ENCODE peak calls at places on chromosomes 2 and 18, in seven cellular contexts. O is A673, L is fibroblast of lung, U is GM23248, X is GM12878, R is mammary epithelial cell, G is neural progenitor cell. E is an unnamed sample.

GRCh38 chr2:105114551-105114950 is 76.7 kb downstream of the MRPS9 start:
- DNase-seq in L (peak; percentile 67), R (peak; percentile 14), U (peak; percentile 74), O (peak; percentile 71), X (no peak), G (peak; percentile 74), E (peak; percentile 28)

GRCh38 chr2:27133195-27133875 is 1.1 kb downstream of the PREB start:
- DNase-seq in L (no peak), G (no peak), X (no peak), O (no peak), U (peak; percentile 41), R (no peak), E (no peak)

GRCh38 chr2:216615298-216616082 is 17.7 kb upstream of the IGFBP2 start:
- DNase-seq in R (no peak), X (no peak), G (no peak), U (no peak), L (no peak), O (no peak), E (no peak)

GRCh38 chr18:24488824-24489493 is 28.5 kb downstream of the HRH4 start:
- DNase-seq in U (peak; percentile 54), O (peak; percentile 59), G (peak; percentile 55), X (peak; percentile 3), L (peak; percentile 14), R (peak; percentile 16), E (peak; percentile 12)

GRCh38 chr2:146874260-146874658 is 970.6 kb upstream of the ACVR2A start:
- DNase-seq in X (no peak), R (peak; percentile 90), L (peak; percentile 71), U (peak; percentile 46), G (no peak), O (peak; percentile 57), E (no peak)

GRCh38 chr2:236743623-236744280 is 174.1 kb downstream of the ACKR3 start:
- DNase-seq in R (peak; percentile 57), O (no peak), X (no peak), U (peak; percentile 92), G (no peak), L (peak; percentile 99), E (no peak)

GRCh38 chr18:67639872-67640271 is 123.4 kb upstream of the DSEL start:
- DNase-seq in X (no peak), U (peak; percentile 14), L (no peak), R (no peak), O (no peak), G (no peak), E (no peak)

GRCh38 chr18:36769172-36769571 is 59.6 kb downstream of the TPGS2 start:
- DNase-seq in O (no peak), X (no peak), G (no peak), U (peak; percentile 46), L (peak; percentile 59), R (no peak), E (no peak)

GRCh38 chr2:136572335-136572734 is 193.0 kb upstream of the THSD7B start:
- DNase-seq in R (no peak), G (no peak), X (no peak), U (no peak), O (no peak), L (no peak), E (no peak)

GRCh38 chr2:234162876-234163275 is 112.4 kb downstream of the SPP2 start:
- DNase-seq in R (peak; percentile 40), G (no peak), U (no peak), O (no peak), L (no peak), X (no peak), E (no peak)

GRCh38 chr2:126050991-126051736 is 604.8 kb upstream of the GYPC start:
- DNase-seq in O (no peak), U (no peak), R (no peak), L (no peak), G (no peak), X (no peak), E (no peak)

GRCh38 chr2:85133751-85134254 is 611 bp downstream of the TCF7L1 start:
- DNase-seq in O (peak; percentile 49), L (peak; percentile 42), G (no peak), U (peak; percentile 70), R (peak; percentile 51), X (no peak), E (no peak)

GRCh38 chr2:39665811-39666488 is at the start of gene TMEM178A:
- DNase-seq in R (no peak), X (no peak), O (peak; percentile 9), U (peak; percentile 32), L (peak; percentile 22), G (peak; percentile 64), E (no peak)

GRCh38 chr2:165070089-165070488 is 114.8 kb upstream of the SLC38A11 start:
- DNase-seq in X (no peak), R (no peak), O (no peak), L (peak; percentile 3), G (peak; percentile 37), U (peak; percentile 9), E (no peak)

GRCh38 chr18:76098728-76099514 is 396.1 kb downstream of the ZNF516 start:
- DNase-seq in O (no peak), G (no peak), L (no peak), R (no peak), X (no peak), U (no peak), E (no peak)

GRCh38 chr2:218002103-218002502 is 692 bp downstream of the TNS1 start:
- DNase-seq in L (no peak), U (peak; percentile 57), O (no peak), G (no peak), R (no peak), X (no peak), E (no peak)

GRCh38 chr2:118168606-118169005 is 80.3 kb downstream of the INSIG2 start:
- DNase-seq in O (peak; percentile 29), U (no peak), X (no peak), L (no peak), R (peak; percentile 27), G (no peak), E (no peak)

GRCh38 chr2:7030810-7031209 is 113.6 kb downstream of the RNF144A start:
- DNase-seq in X (no peak), L (no peak), R (no peak), G (no peak), O (no peak), U (no peak), E (no peak)

GRCh38 chr2:240820014-240820606 is at the start of gene KIF1A:
- DNase-seq in X (no peak), G (peak; percentile 90), U (no peak), O (peak; percentile 91), R (no peak), L (no peak), E (no peak)

GRCh38 chr2:43531251-43531650 is 64.6 kb downstream of the THADA start:
- DNase-seq in G (no peak), O (no peak), R (no peak), U (no peak), L (no peak), X (no peak), E (no peak)

GRCh38 chr2:88483200-88483599 is 30.7 kb upstream of the FOXI3 start:
- DNase-seq in X (no peak), L (no peak), U (no peak), O (no peak), R (no peak), G (no peak), E (no peak)

DNA sequence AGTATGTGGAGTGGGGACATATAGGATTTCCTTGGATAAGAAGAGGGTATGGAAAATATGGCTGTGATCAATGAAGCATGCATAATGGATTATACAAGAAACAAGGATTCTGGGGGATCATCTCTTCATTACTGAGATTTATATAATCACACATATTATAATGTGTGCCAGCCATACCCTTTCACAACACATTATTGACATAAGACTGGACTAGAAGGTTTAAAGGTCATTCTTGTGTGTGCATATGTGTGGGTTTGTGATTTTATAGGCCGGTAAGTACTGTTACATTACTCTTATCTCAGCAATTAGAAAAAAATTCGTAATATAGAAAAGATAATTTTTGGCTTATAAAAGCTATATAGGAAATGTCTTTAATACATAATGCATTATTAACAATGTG is 62.2 kb upstream of the DCC start:
- DNase-seq in U (no peak), X (no peak), L (no peak), O (no peak), G (no peak), R (no peak), E (no peak)
- TF ChIP-seq EZH2 in U (no peak), X (no peak), L (no peak), O (no peak), G (no peak), R (no peak), E (no peak)

GRCh38 chr2:65275141-65275540 is 47.5 kb downstream of the ACTR2 start:
- DNase-seq in X (no peak), U (no peak), G (peak; percentile 48), O (no peak), R (no peak), L (no peak), E (no peak)
- H3K36me3 ChIP-seq in X (peaks cover 2% of the 10 kb centered on the region), U (peaks cover 36% of the 10 kb centered on the region), G (peaks cover 7% of the 10 kb centered on the region), O (peaks cover 20% of the 10 kb centered on the region), R (peaks cover 8% of the 10 kb centered on the region), L (no peaks in the 10 kb centered on the region), E (peaks cover 7% of the 10 kb centered on the region)

DNA sequence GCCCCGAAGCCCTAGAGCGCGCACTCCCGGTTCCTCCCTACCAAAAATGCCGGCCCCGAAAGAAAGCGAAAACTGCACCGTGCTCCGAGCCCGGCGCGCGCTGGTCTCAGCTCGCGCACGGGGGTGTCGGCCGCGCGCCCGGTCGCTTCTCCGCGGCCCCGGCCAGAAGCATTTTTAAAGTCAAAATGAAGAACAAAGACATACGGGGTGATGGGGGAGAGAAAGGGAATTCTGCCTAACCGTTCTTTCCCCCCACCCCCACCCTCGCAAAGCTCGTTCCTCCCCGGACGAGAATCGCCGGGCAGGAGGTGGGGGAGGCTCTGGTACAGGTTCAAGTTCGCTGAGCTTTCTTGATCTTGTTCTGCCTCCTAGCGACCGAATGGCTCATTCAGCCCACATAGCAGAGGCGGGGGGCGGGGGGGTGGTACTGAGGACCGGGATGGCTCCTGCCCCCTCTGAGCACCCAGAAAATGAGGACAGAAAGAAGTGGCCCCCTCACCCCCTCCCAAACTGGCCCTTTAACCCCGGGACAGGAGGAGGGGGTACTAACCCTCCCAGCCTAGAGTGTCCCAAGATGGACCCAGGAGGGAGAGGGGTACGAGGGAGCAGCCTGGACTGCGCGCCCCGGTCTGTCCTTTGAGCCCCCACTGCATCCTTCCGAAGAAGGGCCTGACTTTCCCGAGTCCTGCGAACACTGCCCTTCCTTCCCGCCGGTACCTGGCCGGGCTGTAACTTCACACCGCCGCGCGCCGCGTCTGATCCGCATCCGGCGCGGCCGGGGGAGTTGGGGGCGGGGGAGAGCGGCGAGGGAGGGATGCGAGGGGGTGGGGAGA is 3.1 kb downstream of the BCL11A start:
- DNase-seq in R (peak; percentile 81), X (no peak), O (peak; percentile 78), G (peak; percentile 75), L (peak; percentile 85), U (peak; percentile 94), E (no peak)
- TF ChIP-seq EZH2 in R (no peak), X (no peak), O (no peak), G (no peak), L (no peak), U (no peak), E (no peak)

GRCh38 chr2:9327873-9328352 is 95.4 kb downstream of the ITGB1BP1 start:
- DNase-seq in G (no peak), L (no peak), O (no peak), R (no peak), X (no peak), U (no peak), E (no peak)

GRCh38 chr2:9329497-9329896 is 93.8 kb downstream of the ITGB1BP1 start:
- DNase-seq in X (no peak), O (no peak), G (no peak), U (no peak), R (no peak), L (no peak), E (no peak)

GRCh38 chr2:9326975-9327374 is 96.4 kb downstream of the ITGB1BP1 start:
- DNase-seq in X (no peak), G (no peak), O (peak; percentile 43), R (no peak), L (peak; percentile 46), U (peak; percentile 43), E (no peak)

GRCh38 chr2:9328931-9329330 is 94.4 kb downstream of the ITGB1BP1 start:
- DNase-seq in U (no peak), O (no peak), L (peak; percentile 42), R (no peak), X (no peak), G (no peak), E (no peak)

GRCh38 chr2:9325428-9325827 is 97.9 kb downstream of the ITGB1BP1 start:
- DNase-seq in R (no peak), U (no peak), L (no peak), O (no peak), G (no peak), X (no peak), E (no peak)
- H3K36me3 ChIP-seq in R (peaks cover 44% of the 10 kb centered on the region), U (peaks cover 70% of the 10 kb centered on the region), L (peaks cover 3% of the 10 kb centered on the region), O (peaks cover 16% of the 10 kb centered on the region), G (no peaks in the 10 kb centered on the region), X (no peaks in the 10 kb centered on the region), E (peaks cover 5% of the 10 kb centered on the region)